ENCODE peak calls at places on chromosomes 12 and 14, in four cellular contexts. One of them, this sample, is unnamed.

GRCh38 chr12:96189781-96190180 is 4.4 kb upstream of the ELK3 start:
- DNase-seq in activated T-cell treated with anti-CD3 and anti-CD28 coated beads for 1 hour: no peak
- DNase-seq in stimulated activated CD4-positive, alpha-beta T cell treated with anti-CD3 and anti-CD28 coated beads, Interleukin-2, amount 100 ng/mL, for 24 hours: no peak
- DNase-seq in NCI-H1092 treated with DMSO at 0.1 percent for 48 hours: no peak
- DNase-seq in this sample: no peak

GRCh38 chr14:102277874-102278630 is 26.9 kb downstream of the MOK start:
- DNase-seq in activated T-cell treated with anti-CD3 and anti-CD28 coated beads for 1 hour: no peak
- DNase-seq in stimulated activated CD4-positive, alpha-beta T cell treated with anti-CD3 and anti-CD28 coated beads, Interleukin-2, amount 100 ng/mL, for 24 hours: no peak
- DNase-seq in NCI-H1092 treated with DMSO at 0.1 percent for 48 hours: no peak
- DNase-seq in this sample: no peak

GRCh38 chr12:42097971-42098370 is 46.7 kb downstream of the GXYLT1 start:
- DNase-seq in activated T-cell treated with anti-CD3 and anti-CD28 coated beads for 1 hour: no peak
- DNase-seq in stimulated activated CD4-positive, alpha-beta T cell treated with anti-CD3 and anti-CD28 coated beads, Interleukin-2, amount 100 ng/mL, for 24 hours: no peak
- DNase-seq in NCI-H1092 treated with DMSO at 0.1 percent for 48 hours: no peak
- DNase-seq in this sample: no peak

GRCh38 chr12:52455818-52456217 is 3.9 kb upstream of the KRT6B start:
- DNase-seq in activated T-cell treated with anti-CD3 and anti-CD28 coated beads for 1 hour: no peak
- DNase-seq in stimulated activated CD4-positive, alpha-beta T cell treated with anti-CD3 and anti-CD28 coated beads, Interleukin-2, amount 100 ng/mL, for 24 hours: no peak
- DNase-seq in NCI-H1092 treated with DMSO at 0.1 percent for 48 hours: no peak
- DNase-seq in this sample: no peak

GRCh38 chr12:104190641-104191176 is 24.9 kb upstream of the TXNRD1 start:
- DNase-seq in activated T-cell treated with anti-CD3 and anti-CD28 coated beads for 1 hour: no peak
- DNase-seq in stimulated activated CD4-positive, alpha-beta T cell treated with anti-CD3 and anti-CD28 coated beads, Interleukin-2, amount 100 ng/mL, for 24 hours: no peak
- DNase-seq in NCI-H1092 treated with DMSO at 0.1 percent for 48 hours: no peak
- DNase-seq in this sample: no peak

GRCh38 chr12:11755311-11755930 is 105.9 kb downstream of the ETV6 start:
- DNase-seq in activated T-cell treated with anti-CD3 and anti-CD28 coated beads for 1 hour: no peak
- DNase-seq in stimulated activated CD4-positive, alpha-beta T cell treated with anti-CD3 and anti-CD28 coated beads, Interleukin-2, amount 100 ng/mL, for 24 hours: no peak
- DNase-seq in NCI-H1092 treated with DMSO at 0.1 percent for 48 hours: no peak
- DNase-seq in this sample: no peak

GRCh38 chr14:90453401-90453951 is 56.6 kb downstream of the CALM1 start:
- DNase-seq in activated T-cell treated with anti-CD3 and anti-CD28 coated beads for 1 hour: no peak
- DNase-seq in stimulated activated CD4-positive, alpha-beta T cell treated with anti-CD3 and anti-CD28 coated beads, Interleukin-2, amount 100 ng/mL, for 24 hours: no peak
- DNase-seq in NCI-H1092 treated with DMSO at 0.1 percent for 48 hours: peak
- DNase-seq in this sample: no peak

GRCh38 chr14:33745163-33745562 is 205.7 kb downstream of the EGLN3 start:
- DNase-seq in activated T-cell treated with anti-CD3 and anti-CD28 coated beads for 1 hour: no peak
- DNase-seq in stimulated activated CD4-positive, alpha-beta T cell treated with anti-CD3 and anti-CD28 coated beads, Interleukin-2, amount 100 ng/mL, for 24 hours: no peak
- DNase-seq in NCI-H1092 treated with DMSO at 0.1 percent for 48 hours: no peak
- DNase-seq in this sample: no peak

GRCh38 chr12:82757059-82757458 is 70.4 kb downstream of the TMTC2 start:
- DNase-seq in activated T-cell treated with anti-CD3 and anti-CD28 coated beads for 1 hour: no peak
- DNase-seq in stimulated activated CD4-positive, alpha-beta T cell treated with anti-CD3 and anti-CD28 coated beads, Interleukin-2, amount 100 ng/mL, for 24 hours: no peak
- DNase-seq in NCI-H1092 treated with DMSO at 0.1 percent for 48 hours: no peak
- DNase-seq in this sample: no peak

GRCh38 chr12:6753772-6754356 is 923 bp upstream of the MLF2 start:
- DNase-seq in activated T-cell treated with anti-CD3 and anti-CD28 coated beads for 1 hour: no peak
- DNase-seq in stimulated activated CD4-positive, alpha-beta T cell treated with anti-CD3 and anti-CD28 coated beads, Interleukin-2, amount 100 ng/mL, for 24 hours: no peak
- DNase-seq in NCI-H1092 treated with DMSO at 0.1 percent for 48 hours: no peak
- DNase-seq in this sample: no peak

GRCh38 chr14:92475451-92476187 is 38.0 kb upstream of the RIN3 start:
- DNase-seq in activated T-cell treated with anti-CD3 and anti-CD28 coated beads for 1 hour: no peak
- DNase-seq in stimulated activated CD4-positive, alpha-beta T cell treated with anti-CD3 and anti-CD28 coated beads, Interleukin-2, amount 100 ng/mL, for 24 hours: no peak
- DNase-seq in NCI-H1092 treated with DMSO at 0.1 percent for 48 hours: no peak
- DNase-seq in this sample: no peak

GRCh38 chr12:92550234-92550633 is 152.6 kb upstream of the PLEKHG7 start:
- DNase-seq in activated T-cell treated with anti-CD3 and anti-CD28 coated beads for 1 hour: no peak
- DNase-seq in stimulated activated CD4-positive, alpha-beta T cell treated with anti-CD3 and anti-CD28 coated beads, Interleukin-2, amount 100 ng/mL, for 24 hours: no peak
- DNase-seq in NCI-H1092 treated with DMSO at 0.1 percent for 48 hours: no peak
- DNase-seq in this sample: no peak

GRCh38 chr12:96219700-96220206 is 25.6 kb downstream of the ELK3 start:
- DNase-seq in activated T-cell treated with anti-CD3 and anti-CD28 coated beads for 1 hour: no peak
- DNase-seq in stimulated activated CD4-positive, alpha-beta T cell treated with anti-CD3 and anti-CD28 coated beads, Interleukin-2, amount 100 ng/mL, for 24 hours: no peak
- DNase-seq in NCI-H1092 treated with DMSO at 0.1 percent for 48 hours: no peak
- DNase-seq in this sample: peak

GRCh38 chr14:101843665-101844064 is 82.2 kb downstream of the PPP2R5C start:
- DNase-seq in activated T-cell treated with anti-CD3 and anti-CD28 coated beads for 1 hour: no peak
- DNase-seq in stimulated activated CD4-positive, alpha-beta T cell treated with anti-CD3 and anti-CD28 coated beads, Interleukin-2, amount 100 ng/mL, for 24 hours: peak
- DNase-seq in NCI-H1092 treated with DMSO at 0.1 percent for 48 hours: no peak
- DNase-seq in this sample: no peak

GRCh38 chr12:20493924-20494323 is 125.6 kb downstream of the PDE3A start:
- DNase-seq in activated T-cell treated with anti-CD3 and anti-CD28 coated beads for 1 hour: no peak
- DNase-seq in stimulated activated CD4-positive, alpha-beta T cell treated with anti-CD3 and anti-CD28 coated beads, Interleukin-2, amount 100 ng/mL, for 24 hours: no peak
- DNase-seq in NCI-H1092 treated with DMSO at 0.1 percent for 48 hours: no peak
- DNase-seq in this sample: no peak

GRCh38 chr14:61365667-61366194 is 44.4 kb downstream of the PRKCH start:
- DNase-seq in activated T-cell treated with anti-CD3 and anti-CD28 coated beads for 1 hour: no peak
- DNase-seq in stimulated activated CD4-positive, alpha-beta T cell treated with anti-CD3 and anti-CD28 coated beads, Interleukin-2, amount 100 ng/mL, for 24 hours: no peak
- DNase-seq in NCI-H1092 treated with DMSO at 0.1 percent for 48 hours: no peak
- DNase-seq in this sample: no peak

GRCh38 chr14:26531894-26532293 is 65.9 kb downstream of the NOVA1 start:
- DNase-seq in activated T-cell treated with anti-CD3 and anti-CD28 coated beads for 1 hour: no peak
- DNase-seq in stimulated activated CD4-positive, alpha-beta T cell treated with anti-CD3 and anti-CD28 coated beads, Interleukin-2, amount 100 ng/mL, for 24 hours: no peak
- DNase-seq in NCI-H1092 treated with DMSO at 0.1 percent for 48 hours: no peak
- DNase-seq in this sample: peak

GRCh38 chr12:123937707-123938600 is 34.7 kb downstream of the CCDC92 start:
- DNase-seq in activated T-cell treated with anti-CD3 and anti-CD28 coated beads for 1 hour: peak
- DNase-seq in stimulated activated CD4-positive, alpha-beta T cell treated with anti-CD3 and anti-CD28 coated beads, Interleukin-2, amount 100 ng/mL, for 24 hours: peak
- DNase-seq in NCI-H1092 treated with DMSO at 0.1 percent for 48 hours: no peak
- DNase-seq in this sample: no peak

GRCh38 chr12:51592034-51592705 is 1.1 kb downstream of the SCN8A start:
- DNase-seq in activated T-cell treated with anti-CD3 and anti-CD28 coated beads for 1 hour: no peak
- DNase-seq in stimulated activated CD4-positive, alpha-beta T cell treated with anti-CD3 and anti-CD28 coated beads, Interleukin-2, amount 100 ng/mL, for 24 hours: no peak
- DNase-seq in NCI-H1092 treated with DMSO at 0.1 percent for 48 hours: peak
- DNase-seq in this sample: peak

GRCh38 chr12:51536159-51536558 is 54.9 kb upstream of the SCN8A start:
- DNase-seq in activated T-cell treated with anti-CD3 and anti-CD28 coated beads for 1 hour: no peak
- DNase-seq in stimulated activated CD4-positive, alpha-beta T cell treated with anti-CD3 and anti-CD28 coated beads, Interleukin-2, amount 100 ng/mL, for 24 hours: no peak
- DNase-seq in NCI-H1092 treated with DMSO at 0.1 percent for 48 hours: no peak
- DNase-seq in this sample: peak

GRCh38 chr12:20154060-20154459 is 214.3 kb upstream of the PDE3A start:
- DNase-seq in activated T-cell treated with anti-CD3 and anti-CD28 coated beads for 1 hour: no peak
- DNase-seq in stimulated activated CD4-positive, alpha-beta T cell treated with anti-CD3 and anti-CD28 coated beads, Interleukin-2, amount 100 ng/mL, for 24 hours: no peak
- DNase-seq in NCI-H1092 treated with DMSO at 0.1 percent for 48 hours: no peak
- DNase-seq in this sample: peak

GRCh38 chr14:30108975-30109700 is 181.5 kb upstream of the PRKD1 start:
- DNase-seq in activated T-cell treated with anti-CD3 and anti-CD28 coated beads for 1 hour: no peak
- DNase-seq in stimulated activated CD4-positive, alpha-beta T cell treated with anti-CD3 and anti-CD28 coated beads, Interleukin-2, amount 100 ng/mL, for 24 hours: no peak
- DNase-seq in NCI-H1092 treated with DMSO at 0.1 percent for 48 hours: peak
- DNase-seq in this sample: no peak

GRCh38 chr14:56874375-56874774 is 64.1 kb upstream of the OTX2 start:
- DNase-seq in activated T-cell treated with anti-CD3 and anti-CD28 coated beads for 1 hour: no peak
- DNase-seq in stimulated activated CD4-positive, alpha-beta T cell treated with anti-CD3 and anti-CD28 coated beads, Interleukin-2, amount 100 ng/mL, for 24 hours: no peak
- DNase-seq in NCI-H1092 treated with DMSO at 0.1 percent for 48 hours: peak
- DNase-seq in this sample: peak